ENCODE peak calls at places on chromosomes 3 and 15, in seven cellular contexts. One of them, this sample, is unnamed.
A peak's percentile ranks its signal among the peaks of the same experiment; 100 is the strongest.

GRCh38 chr15:98889930-98890695 is 117.5 kb downstream of the PGPEP1L start:
- DNase-seq in IMR-90: peak; percentile 95
- DNase-seq in SK-MEL-5: no peak
- DNase-seq in heart right ventricle: no peak
- DNase-seq in BJ: peak; percentile 79
- DNase-seq in T1000: peak; percentile 9
- DNase-seq in substantia nigra: no peak
- DNase-seq in this sample: no peak

GRCh38 chr3:160129459-160130061 is 95.7 kb upstream of the C3orf80 start:
- DNase-seq in SK-MEL-5: peak; percentile 20
- DNase-seq in substantia nigra: no peak
- DNase-seq in T1000: peak; percentile 16
- DNase-seq in BJ: peak; percentile 97
- DNase-seq in heart right ventricle: peak; percentile 32
- DNase-seq in IMR-90: peak; percentile 97
- DNase-seq in this sample: peak; percentile 14

GRCh38 chr3:16085884-16086608 is 88.4 kb upstream of the GALNT15 start:
- DNase-seq in BJ: no peak
- DNase-seq in IMR-90: no peak
- DNase-seq in T1000: no peak
- DNase-seq in heart right ventricle: peak; percentile 86
- DNase-seq in substantia nigra: peak; percentile 85
- DNase-seq in SK-MEL-5: no peak
- DNase-seq in this sample: peak; percentile 93

GRCh38 chr3:128794067-128794768 is 68.2 kb downstream of the RAB7A start:
- DNase-seq in heart right ventricle: no peak
- DNase-seq in substantia nigra: no peak
- DNase-seq in T1000: no peak
- DNase-seq in SK-MEL-5: no peak
- DNase-seq in BJ: peak; percentile 63
- DNase-seq in IMR-90: peak; percentile 86
- DNase-seq in this sample: no peak

GRCh38 chr15:85128636-85129035 is 147.0 kb downstream of the PDE8A start:
- DNase-seq in IMR-90: no peak
- DNase-seq in substantia nigra: no peak
- DNase-seq in T1000: no peak
- DNase-seq in SK-MEL-5: no peak
- DNase-seq in heart right ventricle: no peak
- DNase-seq in BJ: no peak
- DNase-seq in this sample: no peak

GRCh38 chr15:61227269-61228024 is 1.7 kb downstream of the RORA start:
- DNase-seq in T1000: peak; percentile 52
- DNase-seq in substantia nigra: no peak
- DNase-seq in BJ: no peak
- DNase-seq in heart right ventricle: peak; percentile 15
- DNase-seq in IMR-90: peak; percentile 50
- DNase-seq in SK-MEL-5: peak; percentile 12
- DNase-seq in this sample: no peak

GRCh38 chr15:70582143-70582945 is 181.0 kb downstream of the UACA start:
- DNase-seq in heart right ventricle: no peak
- DNase-seq in T1000: no peak
- DNase-seq in IMR-90: peak; percentile 82
- DNase-seq in SK-MEL-5: no peak
- DNase-seq in substantia nigra: no peak
- DNase-seq in BJ: peak; percentile 22
- DNase-seq in this sample: no peak

GRCh38 chr15:29225534-29226224 is 43.9 kb downstream of the NSMCE3 start:
- DNase-seq in BJ: no peak
- DNase-seq in SK-MEL-5: no peak
- DNase-seq in substantia nigra: no peak
- DNase-seq in heart right ventricle: no peak
- DNase-seq in IMR-90: no peak
- DNase-seq in T1000: no peak
- DNase-seq in this sample: no peak

GRCh38 chr15:63889831-63890230 is 56.1 kb upstream of the HERC1 start:
- DNase-seq in BJ: no peak
- DNase-seq in IMR-90: no peak
- DNase-seq in substantia nigra: no peak
- DNase-seq in T1000: no peak
- DNase-seq in heart right ventricle: no peak
- DNase-seq in SK-MEL-5: no peak
- DNase-seq in this sample: no peak

GRCh38 chr3:151837057-151837456 is 23.1 kb downstream of the AADAC start:
- DNase-seq in SK-MEL-5: peak; percentile 69
- DNase-seq in IMR-90: peak; percentile 89
- DNase-seq in heart right ventricle: no peak
- DNase-seq in T1000: no peak
- DNase-seq in substantia nigra: peak; percentile 1
- DNase-seq in BJ: peak; percentile 25
- DNase-seq in this sample: peak; percentile 50

GRCh38 chr3:157110761-157111238 is 49.1 kb downstream of the CCNL1 start:
- DNase-seq in IMR-90: no peak
- DNase-seq in T1000: no peak
- DNase-seq in substantia nigra: no peak
- DNase-seq in SK-MEL-5: no peak
- DNase-seq in heart right ventricle: no peak
- DNase-seq in BJ: no peak
- DNase-seq in this sample: no peak

GRCh38 chr3:114179575-114179974 is 723 bp upstream of the DRD3 start:
- DNase-seq in BJ: no peak
- DNase-seq in IMR-90: peak; percentile 32
- DNase-seq in substantia nigra: no peak
- DNase-seq in heart right ventricle: no peak
- DNase-seq in T1000: no peak
- DNase-seq in SK-MEL-5: peak; percentile 65
- DNase-seq in this sample: peak; percentile 8

GRCh38 chr3:4613366-4613765 is 120.2 kb downstream of the ITPR1 start:
- DNase-seq in heart right ventricle: no peak
- DNase-seq in substantia nigra: no peak
- DNase-seq in BJ: no peak
- DNase-seq in T1000: no peak
- DNase-seq in IMR-90: no peak
- DNase-seq in SK-MEL-5: no peak
- DNase-seq in this sample: no peak

GRCh38 chr3:46321461-46322104 is 32.3 kb upstream of the CCR2 start:
- DNase-seq in T1000: no peak
- DNase-seq in heart right ventricle: no peak
- DNase-seq in SK-MEL-5: no peak
- DNase-seq in IMR-90: no peak
- DNase-seq in BJ: no peak
- DNase-seq in substantia nigra: no peak
- DNase-seq in this sample: peak; percentile 75